ENCODE peak calls at places on chromosome 10, in five cellular contexts. One of them, this sample, is unnamed.

GRCh38 chr10:99779335-99779734 is 3.1 kb upstream of the ABCC2 start:
- DNase-seq in psoas muscle: no peak
- DNase-seq in RWPE2: no peak
- DNase-seq in dorsolateral prefrontal cortex: no peak
- DNase-seq in fibroblast of lung: peak; percentile 76
- DNase-seq in this sample: no peak

GRCh38 chr10:49365275-49365674 is 30.6 kb downstream of the DRGX start:
- DNase-seq in psoas muscle: no peak
- DNase-seq in dorsolateral prefrontal cortex: no peak
- DNase-seq in RWPE2: no peak
- DNase-seq in fibroblast of lung: no peak
- DNase-seq in this sample: no peak

GRCh38 chr10:118958984-118959916 is 70.3 kb upstream of the NANOS1 start:
- DNase-seq in RWPE2: no peak
- DNase-seq in dorsolateral prefrontal cortex: no peak
- DNase-seq in fibroblast of lung: peak; percentile 53
- DNase-seq in psoas muscle: peak; percentile 84
- DNase-seq in this sample: peak; percentile 66

GRCh38 chr10:70657036-70657435 is 15.3 kb upstream of the ADAMTS14 start:
- DNase-seq in RWPE2: no peak
- DNase-seq in dorsolateral prefrontal cortex: no peak
- DNase-seq in fibroblast of lung: peak; percentile 64
- DNase-seq in psoas muscle: no peak
- DNase-seq in this sample: no peak

GRCh38 chr10:101495324-101495925 is 92.6 kb downstream of the POLL start:
- DNase-seq in psoas muscle: no peak
- DNase-seq in RWPE2: no peak
- DNase-seq in dorsolateral prefrontal cortex: no peak
- DNase-seq in fibroblast of lung: no peak
- DNase-seq in this sample: no peak

GRCh38 chr10:116947838-116948529 is 57.0 kb downstream of the SHTN1 start:
- DNase-seq in RWPE2: no peak
- DNase-seq in fibroblast of lung: peak; percentile 64
- DNase-seq in psoas muscle: no peak
- DNase-seq in dorsolateral prefrontal cortex: no peak
- DNase-seq in this sample: no peak

GRCh38 chr10:70779685-70780369 is 5.3 kb downstream of the TBATA start:
- DNase-seq in dorsolateral prefrontal cortex: no peak
- DNase-seq in fibroblast of lung: no peak
- DNase-seq in psoas muscle: no peak
- DNase-seq in RWPE2: no peak
- DNase-seq in this sample: peak; percentile 55

GRCh38 chr10:21501109-21501508 is 24.4 kb downstream of the SKIDA1 start:
- DNase-seq in dorsolateral prefrontal cortex: no peak
- DNase-seq in RWPE2: no peak
- DNase-seq in psoas muscle: no peak
- DNase-seq in fibroblast of lung: no peak
- DNase-seq in this sample: no peak

GRCh38 chr10:51683031-51683830 is 16.2 kb downstream of the CSTF2T start:
- DNase-seq in psoas muscle: no peak
- DNase-seq in dorsolateral prefrontal cortex: no peak
- DNase-seq in RWPE2: no peak
- DNase-seq in fibroblast of lung: peak; percentile 2
- DNase-seq in this sample: no peak

GRCh38 chr10:78346721-78347120 is 313.1 kb downstream of the RPS24 start:
- DNase-seq in RWPE2: no peak
- DNase-seq in dorsolateral prefrontal cortex: no peak
- DNase-seq in psoas muscle: no peak
- DNase-seq in fibroblast of lung: no peak
- DNase-seq in this sample: no peak

GRCh38 chr10:43263551-43264323 is 3.1 kb downstream of the RASGEF1A start:
- DNase-seq in dorsolateral prefrontal cortex: no peak
- DNase-seq in fibroblast of lung: no peak
- DNase-seq in psoas muscle: no peak
- DNase-seq in RWPE2: no peak
- DNase-seq in this sample: peak; percentile 45

GRCh38 chr10:13877154-13877909 is 290.6 kb downstream of the PRPF18 start:
- DNase-seq in fibroblast of lung: peak; percentile 61
- DNase-seq in RWPE2: no peak
- DNase-seq in psoas muscle: peak; percentile 84
- DNase-seq in dorsolateral prefrontal cortex: no peak
- DNase-seq in this sample: no peak

GRCh38 chr10:133390597-133391248 is 3.2 kb upstream of the MTG1 start:
- DNase-seq in psoas muscle: no peak
- DNase-seq in RWPE2: peak; percentile 9
- DNase-seq in fibroblast of lung: no peak
- DNase-seq in dorsolateral prefrontal cortex: no peak
- DNase-seq in this sample: no peak

GRCh38 chr10:95431900-95432342 is 129.2 kb downstream of the SORBS1 start:
- DNase-seq in RWPE2: no peak
- DNase-seq in fibroblast of lung: peak; percentile 17
- DNase-seq in dorsolateral prefrontal cortex: no peak
- DNase-seq in psoas muscle: no peak
- DNase-seq in this sample: no peak
- H3K27ac ChIP-seq in RWPE2: no peak overlapping the region
- H3K27ac ChIP-seq in fibroblast of lung: no peak overlapping the region
- H3K27ac ChIP-seq in dorsolateral prefrontal cortex: no peak overlapping the region
- H3K27ac ChIP-seq in psoas muscle: peak overlapping the region; percentile 61
- H3K27ac ChIP-seq in this sample: no peak overlapping the region

GRCh38 chr10:32961343-32961891 is 3.4 kb upstream of the ITGB1 start:
- DNase-seq in dorsolateral prefrontal cortex: no peak
- DNase-seq in RWPE2: no peak
- DNase-seq in psoas muscle: no peak
- DNase-seq in fibroblast of lung: no peak
- DNase-seq in this sample: no peak

GRCh38 chr10:32963102-32963501 is 5.1 kb upstream of the ITGB1 start:
- DNase-seq in psoas muscle: no peak
- DNase-seq in dorsolateral prefrontal cortex: no peak
- DNase-seq in fibroblast of lung: peak; percentile 88
- DNase-seq in RWPE2: no peak
- DNase-seq in this sample: no peak

GRCh38 chr10:32960022-32960421 is 2.0 kb upstream of the ITGB1 start:
- DNase-seq in dorsolateral prefrontal cortex: no peak
- DNase-seq in psoas muscle: no peak
- DNase-seq in RWPE2: no peak
- DNase-seq in fibroblast of lung: no peak
- DNase-seq in this sample: no peak

GRCh38 chr10:32962541-32962940 is 4.5 kb upstream of the ITGB1 start:
- DNase-seq in dorsolateral prefrontal cortex: no peak
- DNase-seq in RWPE2: no peak
- DNase-seq in fibroblast of lung: peak; percentile 76
- DNase-seq in psoas muscle: no peak
- DNase-seq in this sample: no peak

DNA sequence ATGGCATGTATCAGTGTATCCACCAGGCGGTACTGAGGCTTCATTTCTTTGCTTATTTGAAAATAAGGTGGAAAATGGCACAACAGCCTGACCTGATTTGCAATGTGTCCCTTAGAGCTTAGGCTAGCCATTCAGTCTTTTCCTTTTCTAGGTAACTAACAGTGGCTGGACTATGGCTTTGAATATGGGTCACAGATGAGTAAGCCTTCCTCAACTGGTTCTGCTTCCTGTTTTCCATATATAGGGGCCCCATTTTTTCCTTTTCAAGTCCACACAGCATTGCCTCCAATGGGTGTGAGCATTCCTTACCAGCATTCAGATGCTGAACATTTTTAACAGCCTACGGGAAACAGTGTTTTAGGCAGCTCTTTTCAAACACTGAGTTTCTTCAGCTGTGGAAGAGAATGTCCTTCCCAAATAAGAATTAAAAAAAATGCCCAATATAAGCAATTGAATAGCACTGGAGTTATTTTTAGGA is 3.9 kb upstream of the ITGB1 start:
- DNase-seq in RWPE2: no peak
- DNase-seq in dorsolateral prefrontal cortex: no peak
- DNase-seq in psoas muscle: no peak
- DNase-seq in fibroblast of lung: peak; percentile 94
- DNase-seq in this sample: no peak
- H3K27ac ChIP-seq in RWPE2: peak overlapping the region; percentile 95
- H3K27ac ChIP-seq in dorsolateral prefrontal cortex: no peak overlapping the region
- H3K27ac ChIP-seq in psoas muscle: peak overlapping the region; percentile 70
- H3K27ac ChIP-seq in fibroblast of lung: peak overlapping the region; percentile 84
- H3K27ac ChIP-seq in this sample: peak overlapping the region; percentile 79

GRCh38 chr10:110511734-110512449 is 14.2 kb downstream of the DUSP5 start:
- DNase-seq in psoas muscle: no peak
- DNase-seq in fibroblast of lung: peak; percentile 68
- DNase-seq in dorsolateral prefrontal cortex: no peak
- DNase-seq in RWPE2: no peak
- DNase-seq in this sample: no peak
- H3K27ac ChIP-seq in psoas muscle: no peak overlapping the region
- H3K27ac ChIP-seq in fibroblast of lung: peak overlapping the region; percentile 44
- H3K27ac ChIP-seq in dorsolateral prefrontal cortex: no peak overlapping the region
- H3K27ac ChIP-seq in RWPE2: peak overlapping the region; percentile 58
- H3K27ac ChIP-seq in this sample: no peak overlapping the region

DNA sequence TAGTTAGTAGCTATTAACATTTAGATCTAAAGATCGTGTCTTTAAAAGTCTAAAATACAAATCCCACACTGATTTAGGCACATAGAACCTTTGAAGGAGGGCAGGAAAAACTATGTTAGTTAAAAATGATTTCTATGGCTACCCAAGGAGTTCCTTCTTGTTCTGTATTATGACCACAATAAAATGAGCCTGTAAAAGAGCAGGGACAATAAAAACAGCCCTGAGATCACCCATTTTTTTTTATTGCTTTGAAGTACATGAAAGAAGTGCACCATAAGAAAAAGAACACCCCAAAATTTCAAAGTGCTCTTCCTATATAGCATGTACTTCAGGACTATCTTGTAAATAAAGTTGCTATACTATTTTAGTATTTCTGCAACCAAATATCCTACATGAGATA is 29.8 kb downstream of the RTKN2 start:
- DNase-seq in fibroblast of lung: no peak
- DNase-seq in dorsolateral prefrontal cortex: no peak
- DNase-seq in psoas muscle: no peak
- DNase-seq in RWPE2: no peak
- DNase-seq in this sample: no peak
- H3K27ac ChIP-seq in fibroblast of lung: no peak overlapping the region
- H3K27ac ChIP-seq in dorsolateral prefrontal cortex: no peak overlapping the region
- H3K27ac ChIP-seq in psoas muscle: no peak overlapping the region
- H3K27ac ChIP-seq in RWPE2: no peak overlapping the region
- H3K27ac ChIP-seq in this sample: no peak overlapping the region